ENCODE peak calls at places on chromosome 15, in seven cellular contexts. N, I, H, P, Z, G and S are unnamed samples. For H3K36me3, the result is how much of the 10 kb centered on the place peaks cover.

GRCh38 chr15:100597862-100598261 is 4.1 kb downstream of the LINS1 start:
- DNase-seq in H (no peak), I (no peak), Z (no peak), G (no peak), N (no peak), P (no peak), S (no peak)

GRCh38 chr15:29064731-29065130 is 179.0 kb downstream of the APBA2 start:
- DNase-seq in N (no peak), Z (no peak), I (no peak), P (no peak), G (no peak), H (no peak), S (no peak)

GRCh38 chr15:101451192-101451799 is 38.2 kb downstream of the PCSK6 start:
- DNase-seq in N (peak), G (no peak), Z (peak), H (peak), I (no peak), P (peak), S (no peak)

GRCh38 chr15:59420986-59421618 is 16.9 kb upstream of the FAM81A start:
- DNase-seq in Z (no peak), I (no peak), H (no peak), G (peak), N (no peak), P (no peak), S (no peak)

GRCh38 chr15:31503256-31503655 is 176.6 kb downstream of the KLF13 start:
- DNase-seq in I (no peak), P (no peak), Z (no peak), N (no peak), H (no peak), G (no peak), S (no peak)

GRCh38 chr15:85118173-85118572 is 136.5 kb downstream of the PDE8A start:
- DNase-seq in N (no peak), Z (no peak), P (no peak), G (no peak), I (no peak), H (no peak), S (no peak)

GRCh38 chr15:89479173-89479572 is 17.2 kb downstream of the RHCG start:
- DNase-seq in G (no peak), P (no peak), Z (no peak), I (no peak), N (no peak), H (no peak), S (no peak)

GRCh38 chr15:81294501-81294850 is 29.5 kb downstream of the STARD5 start:
- DNase-seq in N (no peak), H (no peak), Z (no peak), P (no peak), I (no peak), G (no peak), S (no peak)

GRCh38 chr15:65580287-65580686 is 30.6 kb downstream of the INTS14 start:
- DNase-seq in H (no peak), Z (no peak), G (peak), N (no peak), I (no peak), P (no peak), S (no peak)

GRCh38 chr15:42157981-42158765 is 1.7 kb upstream of the PLA2G4F start:
- DNase-seq in I (no peak), N (no peak), Z (peak), G (peak), H (no peak), P (no peak), S (no peak)
- TF ChIP-seq POLR2A in I (no peak), N (no peak), Z (no peak), G (no peak), H (no peak), P (no peak), S (no peak)

DNA sequence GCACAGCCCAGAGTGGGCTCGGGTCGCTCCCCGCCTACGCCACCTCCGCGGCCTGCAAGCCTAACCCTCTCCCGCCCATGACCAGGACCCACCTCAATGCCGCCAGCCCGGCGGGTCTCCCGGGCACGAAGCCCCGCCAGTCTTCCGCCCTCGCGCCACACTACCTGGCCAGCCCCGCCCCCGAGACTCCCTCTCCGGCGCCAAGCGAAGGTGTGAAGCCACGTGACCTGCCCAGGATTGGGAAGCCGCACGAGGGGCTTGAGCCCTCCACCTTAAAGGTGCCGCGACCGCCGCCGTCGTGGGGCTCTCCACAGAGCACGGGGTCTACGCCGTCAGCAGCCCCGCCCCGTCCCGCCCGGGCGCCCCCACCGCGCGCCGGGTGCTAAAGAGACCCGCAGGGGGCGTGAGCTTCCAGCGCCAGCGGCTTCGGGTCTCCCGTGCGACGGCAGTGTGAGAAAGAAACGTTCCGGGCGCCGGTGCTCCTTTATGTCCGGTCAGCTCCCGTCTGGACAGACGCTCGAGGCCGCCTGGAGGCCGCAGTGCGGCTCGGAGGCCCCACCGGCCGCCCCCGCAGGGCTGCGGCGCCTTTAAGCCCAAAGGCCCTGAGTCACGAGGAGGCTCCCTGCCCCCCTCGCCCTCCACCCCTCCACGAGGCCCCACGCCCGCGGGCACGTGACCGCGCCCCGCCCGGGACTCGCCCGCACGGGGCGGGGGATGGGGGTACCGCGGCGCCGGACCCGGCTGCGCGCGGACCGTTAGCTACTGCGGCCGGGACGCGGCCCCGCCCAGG is at the start of gene CPEB1:
- DNase-seq in I (peak), H (peak), Z (peak), G (peak), N (peak), P (peak), S (no peak)
- TF ChIP-seq CTCF in I (no peak), H (peak), Z (no peak), G (peak), N (no peak), P (no peak), S (no peak)

GRCh38 chr15:40192942-40193341 is 32.1 kb downstream of the BUB1B start:
- DNase-seq in N (no peak), I (no peak), G (peak), H (no peak), P (no peak), Z (no peak), S (no peak)

GRCh38 chr15:40198364-40199085 is 37.7 kb downstream of the BUB1B start:
- DNase-seq in H (no peak), G (no peak), P (no peak), Z (no peak), N (no peak), I (no peak), S (no peak)

GRCh38 chr15:40197434-40197833 is 36.6 kb downstream of the BUB1B start:
- DNase-seq in N (no peak), I (no peak), G (no peak), H (no peak), Z (no peak), P (no peak), S (no peak)
- H3K36me3 ChIP-seq in N (under half), I (under half), G (under half), H (under half), Z (under half), P (under half), S (under half)

GRCh38 chr15:75738647-75739325 is 26.1 kb upstream of the CSPG4 start:
- DNase-seq in G (peak), I (peak), N (peak), H (peak), Z (peak), P (peak), S (peak)
- TF ChIP-seq POLR2A in G (no peak), I (no peak), N (no peak), H (no peak), Z (no peak), P (no peak), S (no peak)

GRCh38 chr15:69979269-69979668 is 118.4 kb downstream of the TLE3 start:
- DNase-seq in Z (no peak), I (peak), N (no peak), H (no peak), P (no peak), G (peak), S (no peak)
- TF ChIP-seq CTCF in Z (no peak), I (no peak), N (no peak), H (no peak), P (no peak), G (no peak), S (peak)

DNA sequence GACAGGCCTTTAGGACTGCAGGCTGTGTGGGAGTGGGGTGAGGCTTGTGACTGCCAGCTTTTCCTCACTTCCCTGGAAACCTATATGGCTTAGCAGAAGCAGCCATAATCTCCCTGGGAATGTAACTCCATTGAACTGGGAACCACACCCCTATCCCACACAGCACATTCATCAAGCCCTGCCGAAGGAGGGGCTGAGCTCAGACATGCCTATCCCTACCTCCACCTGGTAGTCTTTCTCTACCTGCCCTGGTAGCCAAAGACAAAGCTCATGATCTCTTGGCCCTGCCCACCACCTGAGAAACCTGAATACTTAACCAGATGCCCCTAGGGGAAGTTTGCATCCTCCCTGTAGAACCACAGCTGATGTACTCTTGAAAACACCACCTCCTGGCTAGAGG is 219.8 kb downstream of the UNC13C start:
- DNase-seq in P (no peak), Z (no peak), I (no peak), G (no peak), H (no peak), N (no peak), S (no peak)
- H3K36me3 ChIP-seq in P (under half), Z (under half), I (under half), G (under half), H (under half), N (under half), S (under half)

DNA sequence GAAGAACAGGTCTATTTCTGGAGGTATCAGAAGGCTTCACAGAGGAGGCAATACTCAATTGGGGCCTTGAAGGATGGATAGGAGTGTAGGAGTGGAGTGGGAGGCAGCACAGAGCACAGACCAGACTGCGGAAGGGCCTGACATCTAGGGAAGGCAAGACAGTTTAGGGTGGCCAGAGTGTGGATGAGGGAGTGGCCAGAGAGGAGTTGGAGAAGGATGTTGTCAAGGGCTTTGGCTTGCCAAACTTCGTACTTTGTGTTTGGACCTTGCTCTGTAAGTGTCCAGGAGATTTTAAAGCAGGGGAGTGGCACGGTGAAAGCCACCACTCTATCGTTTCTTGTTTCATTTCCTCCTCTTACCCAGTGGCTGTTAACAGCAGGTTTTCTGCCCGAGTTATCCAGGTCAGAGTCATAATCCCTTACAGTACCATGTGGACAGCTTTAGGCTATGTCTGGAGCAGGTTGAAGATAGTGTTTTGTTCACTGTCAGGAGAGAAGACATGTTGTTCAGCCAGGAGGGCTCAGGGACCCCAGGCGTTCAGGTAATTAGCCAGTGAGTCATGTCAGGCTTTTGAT is 12.3 kb downstream of the SMAD3 start:
- DNase-seq in N (no peak), P (no peak), Z (no peak), H (no peak), I (no peak), G (no peak), S (no peak)
- TF ChIP-seq POLR2A in N (no peak), P (no peak), Z (no peak), H (no peak), I (no peak), G (no peak), S (no peak)

GRCh38 chr15:94584833-94585244 is 353.5 kb downstream of the MCTP2 start:
- DNase-seq in H (peak), Z (peak), G (no peak), I (no peak), P (no peak), N (no peak), S (no peak)

GRCh38 chr15:94579261-94579660 is 347.9 kb downstream of the MCTP2 start:
- DNase-seq in N (no peak), H (no peak), G (no peak), I (no peak), P (no peak), Z (no peak), S (no peak)

GRCh38 chr15:94580186-94580585 is 348.8 kb downstream of the MCTP2 start:
- DNase-seq in P (no peak), N (no peak), Z (no peak), G (no peak), H (no peak), I (no peak), S (no peak)

GRCh38 chr15:94586099-94586498 is 354.7 kb downstream of the MCTP2 start:
- DNase-seq in I (no peak), P (no peak), G (no peak), N (no peak), Z (no peak), H (no peak), S (no peak)

GRCh38 chr15:94582368-94582767 is 351.0 kb downstream of the MCTP2 start:
- DNase-seq in N (no peak), G (no peak), H (no peak), Z (peak), I (no peak), P (peak), S (no peak)
- TF ChIP-seq CTCF in N (peak), G (no peak), H (no peak), Z (peak), I (no peak), P (no peak), S (peak)

DNA sequence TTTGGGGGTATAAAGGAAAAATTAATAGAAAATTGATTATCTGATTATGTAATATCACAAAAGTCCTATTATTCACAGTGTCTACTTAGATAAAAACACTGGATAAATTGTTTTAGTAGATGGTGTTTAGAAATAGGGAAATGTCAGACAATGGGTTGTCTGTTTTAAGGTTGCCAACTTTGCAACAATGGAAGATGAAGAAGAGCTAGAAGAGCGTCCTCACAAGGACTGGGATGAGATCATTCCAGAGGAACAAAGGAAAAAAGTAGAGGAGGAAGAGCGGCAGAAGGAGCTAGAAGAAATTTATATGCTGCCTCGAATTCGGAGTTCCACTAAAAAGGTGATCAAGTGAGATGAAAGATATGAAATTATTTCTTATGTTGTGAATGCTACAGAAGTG is 84.0 kb downstream of the CHD2 start:
- DNase-seq in Z (no peak), I (no peak), H (no peak), G (no peak), P (no peak), N (no peak), S (no peak)
- H3K36me3 ChIP-seq in Z (under half), I (under half), H (under half), G (half or more), P (half or more), N (half or more), S (under half)

DNA sequence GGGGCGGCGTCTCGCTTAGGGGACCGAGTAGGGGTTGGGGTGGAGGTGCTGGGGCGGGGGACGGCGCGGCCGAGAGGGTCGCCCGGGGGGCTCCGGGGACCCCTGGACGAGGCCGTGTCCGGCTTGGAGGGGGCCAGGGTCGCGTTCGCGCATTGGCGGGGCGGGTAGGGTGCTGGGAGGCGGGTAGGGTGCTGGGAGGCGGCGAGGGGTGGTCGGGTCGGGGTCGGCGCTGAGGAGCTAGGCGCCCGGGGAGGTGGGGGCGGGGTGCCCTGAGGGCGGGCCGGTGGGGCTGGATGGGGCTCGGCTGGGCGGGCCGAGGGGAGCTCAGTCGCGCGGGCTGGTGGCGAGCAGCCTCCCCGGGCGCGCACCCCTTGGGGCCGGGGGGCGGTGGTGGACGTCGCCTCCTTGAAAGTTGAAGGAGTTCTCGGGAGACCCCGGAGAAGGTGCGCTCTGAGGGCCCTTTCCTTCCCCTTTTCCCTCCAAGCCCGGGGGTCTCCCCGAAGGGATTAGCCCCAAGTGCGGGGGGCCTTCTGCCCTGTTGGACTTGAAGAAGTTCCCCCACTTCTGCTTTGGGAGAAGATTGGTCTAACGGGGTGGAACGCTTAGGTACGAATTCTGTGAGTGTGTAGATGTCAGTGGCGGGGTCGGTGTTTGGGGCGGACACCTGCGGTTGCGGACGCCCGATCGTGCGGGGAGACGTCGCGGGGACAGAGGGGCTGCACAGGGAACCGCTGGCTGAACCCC is 545 bp downstream of the MEF2A start:
- DNase-seq in I (peak), P (peak), G (no peak), Z (peak), H (peak), N (no peak), S (no peak)
- TF ChIP-seq POLR2A in I (peak), P (no peak), G (no peak), Z (no peak), H (no peak), N (no peak), S (no peak)